ENCODE peak calls at places on chromosomes 3 and 15, in five cellular contexts. Z, V, O, R and A are unnamed samples.

GRCh38 chr15:58521293-58521991 is 89.7 kb downstream of the LIPC start:
- DNase-seq in Z (peak), V (peak), O (peak), R (peak), A (peak)

GRCh38 chr3:46080124-46080991 is 53.1 kb upstream of the XCR1 start:
- DNase-seq in Z (no peak), V (no peak), O (no peak), R (no peak), A (no peak)

GRCh38 chr3:169122407-169122806 is 541.1 kb downstream of the MECOM start:
- DNase-seq in Z (no peak), V (no peak), O (no peak), R (no peak), A (no peak)

GRCh38 chr15:69648775-69649735 is 196.4 kb downstream of the RPLP1 start:
- DNase-seq in Z (no peak), V (no peak), O (peak), R (no peak), A (no peak)

GRCh38 chr15:89963301-89964288 is 37.5 kb upstream of the ZNF710 start:
- DNase-seq in Z (no peak), V (no peak), O (no peak), R (no peak), A (no peak)

GRCh38 chr15:81400640-81401236 is 26.7 kb upstream of the TMC3 start:
- DNase-seq in Z (no peak), V (peak), O (no peak), R (peak), A (peak)

GRCh38 chr3:71078199-71078598 is 505.3 kb downstream of the FOXP1 start:
- DNase-seq in Z (no peak), V (no peak), O (no peak), R (no peak), A (no peak)

GRCh38 chr3:68088216-68088615 is 433.8 kb upstream of the SUCLG2 start:
- DNase-seq in Z (no peak), V (no peak), O (no peak), R (no peak), A (no peak)

GRCh38 chr15:88835119-88835518 is 31.9 kb downstream of the ACAN start:
- DNase-seq in Z (no peak), V (no peak), O (no peak), R (no peak), A (peak)

GRCh38 chr3:13045904-13046568 is 27.2 kb downstream of the IQSEC1 start:
- DNase-seq in Z (peak), V (no peak), O (no peak), R (no peak), A (no peak)

GRCh38 chr15:75694241-75695182 is 18.1 kb downstream of the CSPG4 start:
- DNase-seq in Z (peak), V (peak), O (peak), R (peak), A (peak)

GRCh38 chr3:64411101-64411500 is 185.8 kb upstream of the PRICKLE2 start:
- DNase-seq in Z (no peak), V (no peak), O (no peak), R (no peak), A (no peak)

GRCh38 chr3:37320276-37320675 is 145.9 kb upstream of the LRRFIP2 start:
- DNase-seq in Z (no peak), V (no peak), O (no peak), R (no peak), A (no peak)

GRCh38 chr3:37324752-37325407 is 150.5 kb upstream of the LRRFIP2 start:
- DNase-seq in Z (no peak), V (peak), O (no peak), R (no peak), A (peak)

GRCh38 chr3:37321260-37321852 is 147.0 kb upstream of the LRRFIP2 start:
- DNase-seq in Z (no peak), V (peak), O (no peak), R (no peak), A (peak)

GRCh38 chr3:37319784-37320183 is 145.4 kb upstream of the LRRFIP2 start:
- DNase-seq in Z (no peak), V (no peak), O (no peak), R (no peak), A (no peak)

DNA sequence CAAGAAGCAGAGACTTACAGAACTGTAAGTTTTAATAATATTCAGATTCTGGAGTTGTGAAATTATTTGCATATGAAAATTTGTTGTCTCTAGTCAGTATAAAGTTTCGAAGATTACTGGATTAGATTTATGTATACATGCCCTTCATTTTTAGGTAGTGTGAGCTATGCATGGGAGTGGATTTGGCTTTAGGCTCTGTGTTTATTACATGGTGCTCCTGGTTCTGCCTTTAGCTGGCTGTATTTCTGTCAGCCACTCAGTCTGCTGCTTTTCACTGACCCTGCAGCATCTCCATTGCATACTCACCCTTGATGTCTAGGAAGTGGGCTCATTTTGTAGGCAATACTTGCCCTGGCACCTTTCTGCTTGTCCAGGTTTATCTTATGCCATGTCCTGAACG is 147.5 kb upstream of the LRRFIP2 start:
- DNase-seq in Z (no peak), V (no peak), O (no peak), R (no peak), A (no peak)
- H3K4me3 ChIP-seq in Z (no peak), V (no peak), O (no peak), R (no peak), A (no peak)

GRCh38 chr3:5270656-5271055 is 83.1 kb downstream of the EDEM1 start:
- DNase-seq in Z (no peak), V (no peak), O (no peak), R (no peak), A (no peak)
- H3K4me3 ChIP-seq in Z (no peak), V (no peak), O (no peak), R (no peak), A (no peak)

DNA sequence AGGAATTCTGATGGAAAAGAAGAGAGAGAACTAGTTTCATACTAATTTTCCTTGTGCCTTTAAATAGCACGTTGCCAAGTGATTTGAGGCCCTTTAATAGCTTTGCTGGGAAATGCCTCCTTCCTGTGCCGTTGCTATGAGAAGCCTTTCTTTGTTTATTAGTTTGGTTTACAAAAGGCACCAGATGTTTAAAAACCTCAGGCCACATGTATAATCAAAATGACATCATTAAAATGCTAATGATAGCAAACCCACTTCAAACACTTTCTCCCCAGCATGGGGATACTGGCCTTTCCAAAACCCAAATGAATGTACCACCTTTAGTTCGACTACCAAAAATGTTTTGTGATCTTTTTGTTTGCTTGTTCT is 50.0 kb upstream of the TBC1D23 start:
- DNase-seq in Z (no peak), V (peak), O (no peak), R (no peak), A (peak)
- H3K4me3 ChIP-seq in Z (no peak), V (no peak), O (no peak), R (no peak), A (no peak)

GRCh38 chr3:38036286-38036685 is 2.7 kb upstream of the DLEC1 start:
- DNase-seq in Z (no peak), V (no peak), O (no peak), R (no peak), A (no peak)
- H3K4me3 ChIP-seq in Z (no peak), V (no peak), O (no peak), R (no peak), A (no peak)

DNA sequence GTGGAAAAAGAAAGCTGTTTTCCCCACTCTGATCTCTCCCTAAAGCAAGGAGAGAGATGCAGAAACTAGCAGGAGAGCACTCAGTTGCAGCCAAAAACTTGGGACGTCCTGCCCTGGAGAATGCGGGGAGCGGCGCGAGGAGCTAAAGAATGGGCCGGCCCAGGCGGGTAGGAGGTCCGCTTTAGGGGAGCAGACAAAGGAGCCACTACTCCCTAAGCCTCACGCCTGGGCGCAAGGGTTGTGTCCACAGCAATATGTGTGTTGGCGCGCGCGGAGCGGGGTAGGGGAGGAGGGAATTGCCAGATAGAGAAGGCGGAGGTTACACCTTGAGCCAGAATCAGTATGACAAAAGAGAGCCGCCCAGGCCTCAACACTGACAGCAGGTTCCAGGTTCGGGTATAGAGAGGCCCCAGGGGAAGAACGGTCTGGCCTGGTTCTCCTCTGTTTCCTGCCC is 2.9 kb downstream of the WNT5A start:
- DNase-seq in Z (no peak), V (no peak), O (no peak), R (no peak), A (no peak)
- H3K4me3 ChIP-seq in Z (no peak), V (peak), O (peak), R (no peak), A (peak)

DNA sequence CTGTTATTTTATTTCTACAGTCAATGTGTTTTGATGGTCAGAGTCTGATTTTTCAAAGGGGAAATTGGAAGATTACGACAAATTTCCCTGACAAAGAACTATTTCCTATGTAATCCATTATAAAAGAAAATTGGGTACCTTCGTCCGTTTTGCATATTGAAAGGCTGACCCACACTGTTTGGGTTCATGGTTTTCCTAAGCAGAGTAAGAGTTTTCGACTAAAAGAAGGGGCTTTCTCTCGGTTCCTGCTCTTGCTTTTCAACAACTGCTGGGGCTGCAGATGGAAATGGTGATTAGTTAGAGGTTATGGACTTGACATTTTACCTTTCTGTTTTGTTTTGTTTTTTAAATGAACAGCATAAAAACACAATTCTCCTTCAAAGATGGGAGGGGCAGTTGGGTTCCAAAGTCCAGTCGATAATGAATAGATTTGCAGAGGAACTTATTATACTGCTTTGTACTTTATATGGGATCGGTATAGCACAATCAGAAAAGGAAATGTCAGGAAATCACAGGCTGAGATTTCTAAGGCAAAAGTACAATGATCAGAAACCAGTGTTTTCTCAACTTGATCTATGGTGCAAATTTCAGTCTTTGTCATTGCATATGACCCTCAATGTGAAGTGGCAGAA is 1.0 kb downstream of the KCNMB2 start:
- DNase-seq in Z (no peak), V (no peak), O (no peak), R (no peak), A (no peak)
- H3K4me3 ChIP-seq in Z (no peak), V (no peak), O (peak), R (no peak), A (no peak)

DNA sequence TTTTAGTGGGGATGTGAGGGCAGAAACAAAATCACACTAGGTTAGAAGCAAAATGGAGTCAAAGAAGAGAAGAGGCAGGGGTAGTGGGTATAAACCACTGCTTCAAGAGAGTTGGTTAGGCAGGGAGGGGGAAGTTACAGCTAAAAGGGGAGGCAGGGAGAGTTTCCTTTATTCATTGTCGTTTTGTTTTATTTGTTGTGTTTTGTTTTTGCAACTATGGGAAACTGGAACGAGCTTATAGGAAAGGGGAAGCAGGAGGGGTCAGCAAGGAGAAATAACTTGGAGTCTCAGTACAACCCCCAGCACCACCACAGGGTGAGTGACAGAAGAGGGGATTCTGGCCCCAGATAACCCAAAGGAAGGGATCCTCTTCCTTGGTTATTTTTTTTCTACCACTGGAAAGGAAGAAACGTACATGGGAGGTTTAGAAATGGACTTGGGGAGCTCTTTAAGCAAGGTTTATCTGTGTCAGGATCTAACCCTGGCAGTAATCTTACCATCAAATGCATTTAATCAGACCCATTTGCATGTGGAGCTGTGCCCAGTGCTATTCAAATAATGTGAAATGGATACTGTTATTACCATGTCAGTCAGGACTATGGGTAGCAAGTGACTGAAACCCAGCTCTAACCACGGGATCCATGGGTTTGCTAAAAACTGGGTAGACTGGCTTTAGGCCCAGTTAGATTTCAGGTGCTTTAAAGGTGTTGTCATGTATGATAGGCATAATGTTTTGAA is 68.7 kb downstream of the CCNL1 start:
- DNase-seq in Z (no peak), V (no peak), O (no peak), R (no peak), A (no peak)
- H3K4me3 ChIP-seq in Z (no peak), V (no peak), O (no peak), R (no peak), A (no peak)

GRCh38 chr3:49131040-49131439 is 1.8 kb downstream of the LAMB2 start:
- DNase-seq in Z (no peak), V (no peak), O (no peak), R (no peak), A (no peak)

GRCh38 chr3:49131576-49131975 is 1.3 kb downstream of the LAMB2 start:
- DNase-seq in Z (no peak), V (no peak), O (no peak), R (no peak), A (no peak)

GRCh38 chr3:49132437-49133225 is at the start of gene LAMB2:
- DNase-seq in Z (peak), V (peak), O (peak), R (peak), A (peak)

GRCh38 chr3:49133226-49133951 is 539 bp upstream of the LAMB2 start:
- DNase-seq in Z (peak), V (peak), O (peak), R (peak), A (peak)

GRCh38 chr3:49132073-49132436 is 795 bp downstream of the LAMB2 start:
- DNase-seq in Z (no peak), V (no peak), O (no peak), R (no peak), A (no peak)
- H3K4me3 ChIP-seq in Z (peak), V (peak), O (peak), R (no peak), A (peak)